ENCODE peak calls at places on chromosomes 6 and 20, in five cellular contexts. Z is upper lobe of right lung, A is dermis microvascular lymphatic vessel endothelial cell, B is NCI-H345, F is prostate gland. L is an unnamed sample.

GRCh38 chr6:109579361-109579760 is 96.3 kb upstream of the ZBTB24 start:
- DNase-seq in B (no peak), Z (no peak), A (no peak), F (no peak), L (no peak)

GRCh38 chr6:31730631-31731086 is 1.6 kb upstream of the DDAH2 start:
- DNase-seq in F (no peak), Z (no peak), B (no peak), A (no peak), L (no peak)

GRCh38 chr6:161434921-161435411 is 161.1 kb upstream of the AGPAT4 start:
- DNase-seq in B (no peak), Z (no peak), F (peak), A (no peak), L (peak)

GRCh38 chr20:35306931-35307517 is 14.8 kb upstream of the FAM83C start:
- DNase-seq in B (peak), Z (no peak), F (no peak), A (peak), L (peak)

GRCh38 chr6:167827588-167828324 is 1.0 kb downstream of the AFDN start:
- DNase-seq in Z (peak), B (peak), F (peak), A (no peak), L (peak)

GRCh38 chr6:15996030-15996429 is 132.9 kb upstream of the MYLIP start:
- DNase-seq in B (no peak), Z (no peak), A (no peak), F (no peak), L (peak)

GRCh38 chr20:59525500-59526241 is 78.7 kb upstream of the PHACTR3 start:
- DNase-seq in B (peak), A (peak), Z (peak), F (peak), L (peak)

GRCh38 chr6:41713161-41713649 is 22.2 kb downstream of the TFEB start:
- DNase-seq in A (no peak), B (no peak), Z (peak), F (peak), L (no peak)

GRCh38 chr6:55953384-55953783 is 78.0 kb upstream of the BMP5 start:
- DNase-seq in Z (no peak), F (no peak), A (no peak), B (no peak), L (peak)

GRCh38 chr6:7787137-7787575 is 61.3 kb downstream of the BMP6 start:
- DNase-seq in F (peak), B (no peak), A (no peak), Z (no peak), L (no peak)